ENCODE peak calls at places on chromosomes 6 and 20, in eight cellular contexts. B is cardiac muscle cell; I is CD4-positive, alpha-beta memory T cell; G is heart right ventricle; D is A549; O is trophoblast cell; E is fibroblast of lung; S is transverse colon. J is an unnamed sample. For H3K4me1, the result is how much of the 10 kb centered on the place peaks cover.

GRCh38 chr6:2848851-2849250 is 7.2 kb upstream of the SERPINB1 start:
- DNase-seq in G (no peak), I (peak), O (peak), D (no peak), B (no peak), S (peak), E (no peak), J (peak)

GRCh38 chr6:28771401-28772267 is 152.2 kb downstream of the TRIM27 start:
- DNase-seq in B (no peak), S (no peak), E (no peak), D (no peak), G (no peak), I (no peak), O (no peak), J (no peak)

GRCh38 chr20:49759266-49759950 is 45.7 kb upstream of the B4GALT5 start:
- DNase-seq in G (no peak), B (no peak), D (no peak), I (no peak), E (no peak), O (peak), S (no peak), J (no peak)

GRCh38 chr20:49219924-49220831 is 962 bp downstream of the DDX27 start:
- DNase-seq in E (no peak), I (no peak), S (no peak), G (no peak), O (no peak), D (no peak), B (no peak), J (peak)

GRCh38 chr6:149065658-149066556 is 251.6 kb upstream of the TAB2 start:
- DNase-seq in E (no peak), G (peak), I (peak), B (peak), D (no peak), O (peak), S (no peak), J (peak)

GRCh38 chr6:144931172-144932035 is 646.3 kb downstream of the UTRN start:
- DNase-seq in G (peak), S (peak), I (peak), D (peak), E (peak), B (peak), O (peak), J (no peak)

GRCh38 chr6:44285552-44286284 is 15.5 kb downstream of the TMEM151B start:
- DNase-seq in O (no peak), B (peak), E (no peak), D (no peak), S (no peak), I (no peak), G (no peak), J (no peak)

GRCh38 chr6:131381694-131382093 is 191.3 kb upstream of the ARG1 start:
- DNase-seq in G (no peak), I (no peak), D (no peak), O (no peak), B (peak), S (no peak), E (peak), J (no peak)

GRCh38 chr20:58971429-58971828 is 9.6 kb upstream of the NELFCD start:
- DNase-seq in S (no peak), G (no peak), I (no peak), E (no peak), O (no peak), B (no peak), D (no peak), J (no peak)

GRCh38 chr6:32980488-32981038 is 12.2 kb downstream of the BRD2 start:
- DNase-seq in S (no peak), E (no peak), O (no peak), G (no peak), B (no peak), I (no peak), D (no peak), J (no peak)

GRCh38 chr6:119090256-119090655 is 11.8 kb upstream of the FAM184A start:
- DNase-seq in O (no peak), S (no peak), D (no peak), B (peak), E (no peak), G (no peak), I (no peak), J (no peak)

GRCh38 chr20:44092551-44093248 is 94.3 kb downstream of the JPH2 start:
- DNase-seq in O (no peak), D (no peak), I (peak), B (peak), E (peak), S (no peak), G (no peak), J (no peak)

GRCh38 chr20:53611449-53611894 is 17.8 kb upstream of the ZNF217 start:
- DNase-seq in E (peak), S (peak), O (peak), I (no peak), B (peak), G (peak), D (peak), J (peak)

GRCh38 chr20:19757487-19757972 is 528 bp upstream of the RIN2 start:
- DNase-seq in B (peak), S (peak), O (peak), E (peak), D (peak), I (no peak), G (peak), J (peak)

GRCh38 chr6:149852180-149852579 is 12.0 kb downstream of the LRP11 start:
- DNase-seq in B (peak), S (no peak), O (peak), E (no peak), D (no peak), I (no peak), G (no peak), J (no peak)

GRCh38 chr6:6748001-6748400 is 159.5 kb downstream of the LY86 start:
- DNase-seq in O (no peak), B (no peak), E (no peak), I (no peak), D (no peak), S (no peak), G (no peak), J (no peak)

GRCh38 chr6:44247338-44248302 is 719 bp downstream of the HSP90AB1 start:
- DNase-seq in G (peak), I (peak), B (peak), D (no peak), S (peak), O (peak), E (peak), J (peak)

GRCh38 chr6:83978324-83978734 is 55.2 kb upstream of the MRAP2 start:
- DNase-seq in B (no peak), I (no peak), G (no peak), D (no peak), O (no peak), E (no peak), S (no peak), J (no peak)

GRCh38 chr6:75098709-75099108 is 107.1 kb downstream of the COL12A1 start:
- DNase-seq in B (peak), I (no peak), O (peak), S (peak), E (peak), G (peak), D (peak), J (no peak)

GRCh38 chr20:62590301-62591121 is 51.8 kb upstream of the SLCO4A1 start:
- DNase-seq in D (peak), I (no peak), S (no peak), E (peak), B (peak), O (no peak), G (no peak), J (no peak)

GRCh38 chr20:24773168-24773567 is 175.9 kb upstream of the CST7 start:
- DNase-seq in O (no peak), G (no peak), I (no peak), S (no peak), D (no peak), B (no peak), E (no peak), J (no peak)

GRCh38 chr6:41040911-41041536 is 1.2 kb upstream of the TSPO2 start:
- DNase-seq in D (no peak), O (no peak), G (no peak), B (no peak), I (no peak), E (no peak), S (peak), J (no peak)
- H3K27ac ChIP-seq in D (peak), O (no peak), G (no peak), B (no peak), I (no peak), E (no peak), S (peak), J (no peak)

DNA sequence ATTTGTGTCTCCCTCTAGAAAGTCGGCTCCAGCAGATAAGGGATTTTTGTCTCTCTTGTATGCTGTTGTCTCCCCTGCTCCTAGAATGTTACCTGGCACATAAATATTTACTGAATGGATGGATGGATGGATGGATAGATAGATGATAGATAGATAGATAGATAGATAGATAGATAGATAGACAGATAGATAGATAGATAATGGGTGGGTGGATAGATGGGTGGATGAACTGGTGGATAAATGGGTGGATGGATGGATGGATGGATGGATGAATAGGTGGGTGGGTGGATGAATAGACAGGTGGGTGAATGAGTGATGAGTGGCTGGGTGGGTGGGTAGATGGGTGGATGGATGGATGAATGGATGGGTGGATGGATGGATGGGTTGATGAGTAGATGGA is 185.0 kb downstream of the NFATC2 start:
- DNase-seq in B (no peak), O (no peak), G (no peak), E (no peak), S (no peak), D (no peak), I (no peak), J (no peak)
- H3K4me1 ChIP-seq in B (under half), O (under half), G (under half), E (under half), S (under half), D (under half), I (under half), J (under half)

GRCh38 chr6:106804238-106805016 is 170.1 kb downstream of the CD24 start:
- DNase-seq in B (no peak), D (no peak), S (no peak), O (peak), G (no peak), I (no peak), E (no peak), J (no peak)
- H3K27ac ChIP-seq in B (peak), D (peak), S (no peak), O (peak), G (no peak), I (no peak), E (no peak), J (no peak)

GRCh38 chr6:138685257-138685656 is 88.3 kb upstream of the CCDC28A start:
- DNase-seq in I (no peak), S (no peak), B (no peak), E (no peak), D (no peak), G (no peak), O (no peak), J (no peak)
- H3K4me1 ChIP-seq in I (under half), S (under half), B (under half), E (under half), D (under half), G (under half), O (under half), J (under half)

DNA sequence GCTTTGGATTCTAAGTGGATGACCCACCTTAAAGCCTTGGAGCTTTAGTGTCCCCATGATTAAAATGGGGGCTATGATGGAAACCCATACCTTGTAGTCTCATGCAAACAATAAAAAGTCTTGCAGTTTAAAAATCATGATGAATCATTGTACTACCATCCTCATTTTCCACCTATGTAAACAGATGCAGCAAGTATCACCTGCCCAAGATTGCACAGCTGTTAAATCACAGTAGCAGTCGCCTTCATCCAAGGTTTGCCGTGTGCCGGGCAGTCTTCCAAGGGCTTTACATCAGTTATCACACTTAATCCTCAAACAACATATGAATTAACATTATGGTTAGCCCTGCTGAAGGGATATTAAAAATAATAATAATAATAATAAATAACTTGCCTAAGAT is 210.3 kb downstream of the FOXA2 start:
- DNase-seq in S (no peak), B (no peak), E (no peak), D (no peak), G (no peak), I (no peak), O (no peak), J (no peak)
- H3K27ac ChIP-seq in S (no peak), B (no peak), E (no peak), D (peak), G (no peak), I (no peak), O (no peak), J (no peak)

GRCh38 chr6:37051138-37052026 is 45.9 kb downstream of the FGD2 start:
- DNase-seq in O (peak), E (peak), S (peak), B (peak), D (peak), G (peak), I (peak), J (peak)
- H3K4me1 ChIP-seq in O (under half), E (under half), S (under half), B (under half), D (under half), G (under half), I (half or more), J (half or more)